ENCODE peak calls at places on chromosome 21, in seven cellular contexts. One of them, this sample, is unnamed.

GRCh38 chr21:40254540-40255455 is 387.6 kb downstream of the PCP4 start:
- DNase-seq in MM.1S: no peak
- DNase-seq in heart left ventricle: no peak
- DNase-seq in IMR-90: no peak
- DNase-seq in endodermal cell: no peak
- DNase-seq in cardiac fibroblast: no peak
- DNase-seq in dorsolateral prefrontal cortex: peak
- DNase-seq in this sample: no peak

GRCh38 chr21:24658016-24658415 is 949.3 kb downstream of the MRPL39 start:
- DNase-seq in MM.1S: no peak
- DNase-seq in heart left ventricle: no peak
- DNase-seq in IMR-90: no peak
- DNase-seq in endodermal cell: no peak
- DNase-seq in cardiac fibroblast: no peak
- DNase-seq in dorsolateral prefrontal cortex: no peak
- DNase-seq in this sample: no peak

GRCh38 chr21:36806103-36806502 is 107.2 kb downstream of the SIM2 start:
- DNase-seq in MM.1S: no peak
- DNase-seq in heart left ventricle: no peak
- DNase-seq in IMR-90: peak
- DNase-seq in endodermal cell: no peak
- DNase-seq in cardiac fibroblast: no peak
- DNase-seq in dorsolateral prefrontal cortex: no peak
- DNase-seq in this sample: peak

GRCh38 chr21:16117851-16118592 is 388.2 kb downstream of the USP25 start:
- DNase-seq in MM.1S: no peak
- DNase-seq in heart left ventricle: no peak
- DNase-seq in IMR-90: peak
- DNase-seq in endodermal cell: no peak
- DNase-seq in cardiac fibroblast: peak
- DNase-seq in dorsolateral prefrontal cortex: no peak
- DNase-seq in this sample: peak

GRCh38 chr21:15730484-15731242 is 881 bp downstream of the USP25 start:
- DNase-seq in MM.1S: peak
- DNase-seq in heart left ventricle: no peak
- DNase-seq in IMR-90: no peak
- DNase-seq in endodermal cell: no peak
- DNase-seq in cardiac fibroblast: no peak
- DNase-seq in dorsolateral prefrontal cortex: no peak
- DNase-seq in this sample: no peak

GRCh38 chr21:43207868-43208267 is 39.1 kb downstream of the CRYAA start:
- DNase-seq in MM.1S: no peak
- DNase-seq in heart left ventricle: no peak
- DNase-seq in IMR-90: no peak
- DNase-seq in endodermal cell: peak
- DNase-seq in cardiac fibroblast: no peak
- DNase-seq in dorsolateral prefrontal cortex: peak
- DNase-seq in this sample: no peak

GRCh38 chr21:39220150-39220549 is 36.9 kb upstream of the PSMG1 start:
- DNase-seq in MM.1S: no peak
- DNase-seq in heart left ventricle: no peak
- DNase-seq in IMR-90: no peak
- DNase-seq in endodermal cell: no peak
- DNase-seq in cardiac fibroblast: no peak
- DNase-seq in dorsolateral prefrontal cortex: no peak
- DNase-seq in this sample: no peak

GRCh38 chr21:17818158-17819113 is 720 bp downstream of the C21orf91 start:
- DNase-seq in MM.1S: peak
- DNase-seq in heart left ventricle: peak
- DNase-seq in IMR-90: peak
- DNase-seq in endodermal cell: peak
- DNase-seq in cardiac fibroblast: peak
- DNase-seq in dorsolateral prefrontal cortex: peak
- DNase-seq in this sample: peak

GRCh38 chr21:41290106-41290799 is 26.3 kb upstream of the FAM3B start:
- DNase-seq in MM.1S: no peak
- DNase-seq in heart left ventricle: no peak
- DNase-seq in IMR-90: no peak
- DNase-seq in endodermal cell: no peak
- DNase-seq in cardiac fibroblast: no peak
- DNase-seq in dorsolateral prefrontal cortex: no peak
- DNase-seq in this sample: no peak

GRCh38 chr21:43029785-43030184 is 45.9 kb downstream of the CBS start:
- DNase-seq in MM.1S: no peak
- DNase-seq in heart left ventricle: no peak
- DNase-seq in IMR-90: no peak
- DNase-seq in endodermal cell: no peak
- DNase-seq in cardiac fibroblast: no peak
- DNase-seq in dorsolateral prefrontal cortex: no peak
- DNase-seq in this sample: no peak

DNA sequence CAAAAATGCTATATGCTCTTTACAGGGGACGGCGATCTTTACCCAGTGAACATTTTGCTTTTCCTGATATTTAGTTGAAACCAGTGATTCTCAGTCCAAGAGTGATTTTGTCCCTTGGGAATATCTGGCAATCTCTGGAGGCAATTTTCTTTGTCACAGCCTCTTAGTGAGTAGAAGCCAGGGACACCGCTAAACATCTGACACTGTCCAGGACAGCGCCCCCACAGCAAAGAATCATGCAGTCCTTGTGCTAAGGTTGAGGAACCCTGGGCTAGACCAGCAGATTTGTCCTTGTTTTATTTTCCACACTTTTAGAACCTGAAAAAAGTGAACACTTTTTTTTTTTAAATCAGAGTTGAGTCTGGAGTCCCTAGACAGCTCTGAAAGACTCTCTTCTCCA is 13.1 kb downstream of the EVA1C start:
- DNase-seq in MM.1S: no peak
- DNase-seq in heart left ventricle: no peak
- DNase-seq in IMR-90: no peak
- DNase-seq in endodermal cell: no peak
- DNase-seq in cardiac fibroblast: no peak
- DNase-seq in dorsolateral prefrontal cortex: no peak
- DNase-seq in this sample: no peak
- TF ChIP-seq CTCF in MM.1S: no peak
- TF ChIP-seq CTCF in heart left ventricle: no peak
- TF ChIP-seq CTCF in IMR-90: no peak
- TF ChIP-seq CTCF in endodermal cell: peak
- TF ChIP-seq CTCF in cardiac fibroblast: no peak
- TF ChIP-seq CTCF in dorsolateral prefrontal cortex: no peak
- TF ChIP-seq CTCF in this sample: no peak

GRCh38 chr21:26070822-26071425 is 99.6 kb downstream of the APP start:
- DNase-seq in MM.1S: no peak
- DNase-seq in heart left ventricle: no peak
- DNase-seq in IMR-90: peak
- DNase-seq in endodermal cell: no peak
- DNase-seq in cardiac fibroblast: peak
- DNase-seq in dorsolateral prefrontal cortex: no peak
- DNase-seq in this sample: peak
- H3K4me3 ChIP-seq in MM.1S: no peak
- H3K4me3 ChIP-seq in heart left ventricle: no peak
- H3K4me3 ChIP-seq in IMR-90: peak
- H3K4me3 ChIP-seq in endodermal cell: no peak
- H3K4me3 ChIP-seq in cardiac fibroblast: no peak
- H3K4me3 ChIP-seq in dorsolateral prefrontal cortex: no peak
- H3K4me3 ChIP-seq in this sample: peak

GRCh38 chr21:32768530-32768929 is 3.0 kb downstream of the PAXBP1 start:
- DNase-seq in MM.1S: no peak
- DNase-seq in heart left ventricle: no peak
- DNase-seq in IMR-90: peak
- DNase-seq in endodermal cell: no peak
- DNase-seq in cardiac fibroblast: no peak
- DNase-seq in dorsolateral prefrontal cortex: no peak
- DNase-seq in this sample: no peak

GRCh38 chr21:32772281-32773047 is 909 bp upstream of the PAXBP1 start:
- DNase-seq in MM.1S: peak
- DNase-seq in heart left ventricle: no peak
- DNase-seq in IMR-90: peak
- DNase-seq in endodermal cell: no peak
- DNase-seq in cardiac fibroblast: peak
- DNase-seq in dorsolateral prefrontal cortex: no peak
- DNase-seq in this sample: peak

GRCh38 chr21:32771134-32771523 is 426 bp downstream of the PAXBP1 start:
- DNase-seq in MM.1S: peak
- DNase-seq in heart left ventricle: peak
- DNase-seq in IMR-90: peak
- DNase-seq in endodermal cell: peak
- DNase-seq in cardiac fibroblast: peak
- DNase-seq in dorsolateral prefrontal cortex: no peak
- DNase-seq in this sample: peak

DNA sequence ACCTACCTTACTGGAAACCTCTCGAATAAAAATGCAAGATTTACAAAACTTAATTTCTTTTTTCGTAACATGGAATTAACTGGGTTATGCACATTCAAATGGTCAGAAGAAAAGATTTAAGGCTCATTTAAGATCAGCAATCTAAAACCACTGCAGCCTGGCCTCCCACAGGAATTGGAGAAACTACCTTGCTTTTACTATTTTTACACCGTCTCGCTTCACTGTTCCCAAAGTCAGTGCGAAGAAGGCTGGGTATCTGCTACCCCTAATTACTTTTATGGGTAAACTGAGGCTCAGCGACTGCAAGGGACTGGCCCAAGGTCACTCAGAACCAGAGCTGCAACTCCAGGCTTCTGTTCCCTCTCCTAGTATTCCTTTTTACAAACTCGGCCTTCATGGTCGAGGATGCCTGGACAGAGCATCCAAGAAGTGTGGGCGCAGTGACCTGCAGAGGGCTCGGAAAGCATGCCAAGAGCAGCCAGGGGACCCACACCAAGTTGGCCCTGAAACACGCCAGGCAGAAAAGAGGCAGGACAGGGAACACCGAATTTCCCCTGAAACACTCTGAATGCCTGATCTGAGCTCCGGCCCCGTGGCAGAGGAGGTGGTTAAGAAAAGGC is 931 bp downstream of the PAXBP1 start:
- DNase-seq in MM.1S: peak
- DNase-seq in heart left ventricle: no peak
- DNase-seq in IMR-90: peak
- DNase-seq in endodermal cell: no peak
- DNase-seq in cardiac fibroblast: peak
- DNase-seq in dorsolateral prefrontal cortex: no peak
- DNase-seq in this sample: peak
- TF ChIP-seq CTCF in MM.1S: peak
- TF ChIP-seq CTCF in heart left ventricle: no peak
- TF ChIP-seq CTCF in IMR-90: no peak
- TF ChIP-seq CTCF in endodermal cell: peak
- TF ChIP-seq CTCF in cardiac fibroblast: no peak
- TF ChIP-seq CTCF in dorsolateral prefrontal cortex: no peak
- TF ChIP-seq CTCF in this sample: no peak

DNA sequence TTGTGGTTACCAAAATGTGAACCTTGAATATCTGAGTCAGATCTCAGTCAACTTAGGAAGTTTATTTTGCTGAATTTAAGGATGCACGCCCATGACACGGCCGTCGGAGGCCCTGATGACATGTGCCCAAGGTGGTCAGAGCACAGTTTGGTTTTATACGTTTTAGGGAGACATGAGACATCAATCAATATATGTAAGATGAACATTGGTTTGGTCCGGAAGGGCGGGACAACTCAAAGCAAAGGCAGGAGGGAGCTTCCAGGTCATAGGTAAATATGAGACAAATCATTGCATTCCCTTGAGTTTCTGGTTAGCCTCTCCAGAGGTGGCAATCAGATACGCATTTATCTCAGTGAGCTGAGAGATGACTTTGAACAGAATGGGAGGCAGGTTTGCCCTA is 1.0 kb upstream of the PRMT2 start:
- DNase-seq in MM.1S: no peak
- DNase-seq in heart left ventricle: no peak
- DNase-seq in IMR-90: no peak
- DNase-seq in endodermal cell: no peak
- DNase-seq in cardiac fibroblast: no peak
- DNase-seq in dorsolateral prefrontal cortex: no peak
- DNase-seq in this sample: no peak
- H3K4me3 ChIP-seq in MM.1S: peak
- H3K4me3 ChIP-seq in heart left ventricle: no peak
- H3K4me3 ChIP-seq in IMR-90: no peak
- H3K4me3 ChIP-seq in endodermal cell: peak
- H3K4me3 ChIP-seq in cardiac fibroblast: no peak
- H3K4me3 ChIP-seq in dorsolateral prefrontal cortex: no peak
- H3K4me3 ChIP-seq in this sample: peak

DNA sequence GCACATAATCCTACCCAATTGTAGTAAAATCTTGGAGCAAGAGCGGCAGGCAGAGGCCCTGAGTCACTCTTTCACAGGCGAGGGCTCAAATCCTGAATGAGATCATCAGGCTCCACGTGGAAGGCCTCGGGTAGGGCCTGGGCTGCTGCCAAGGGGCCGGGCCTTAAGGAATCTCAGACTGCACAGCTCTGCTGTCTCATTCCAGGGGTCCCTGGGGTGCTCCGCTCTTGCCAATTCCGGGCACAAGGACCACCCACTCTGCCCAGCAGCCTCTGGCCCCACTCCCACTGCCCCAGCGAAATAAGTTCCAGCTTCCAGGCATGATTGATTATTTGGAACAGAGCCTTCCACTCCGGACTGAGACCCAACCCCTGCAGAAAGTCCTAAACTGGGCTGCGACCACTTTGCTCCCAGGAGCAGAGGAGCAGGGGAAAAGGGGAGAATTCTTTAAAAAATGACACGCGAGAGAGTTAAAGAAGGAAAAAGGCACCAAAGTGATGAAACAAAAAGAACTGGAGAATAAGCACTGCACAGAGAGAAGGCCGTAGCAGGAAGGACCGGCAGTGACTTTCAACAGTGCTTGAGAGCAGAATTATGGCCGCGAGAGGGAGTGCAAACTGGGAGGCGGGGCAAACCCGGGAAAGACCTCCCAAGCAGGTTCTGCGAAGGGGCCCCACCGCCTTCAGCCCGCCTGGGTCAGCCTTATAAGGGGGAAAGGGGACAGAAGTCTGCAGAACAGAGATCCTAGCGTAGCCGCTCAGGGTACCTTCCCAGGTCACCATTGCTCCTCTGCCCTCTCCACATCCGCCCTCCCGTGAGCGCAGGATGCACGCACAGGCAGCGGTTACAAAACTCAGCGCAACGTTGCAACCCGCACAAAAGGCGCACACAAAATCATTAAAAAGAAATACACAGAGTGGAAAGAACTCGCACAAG is 2.0 kb downstream of the ADAMTS1 start:
- DNase-seq in MM.1S: peak
- DNase-seq in heart left ventricle: peak
- DNase-seq in IMR-90: peak
- DNase-seq in endodermal cell: peak
- DNase-seq in cardiac fibroblast: peak
- DNase-seq in dorsolateral prefrontal cortex: peak
- DNase-seq in this sample: peak
- TF ChIP-seq CTCF in MM.1S: peak
- TF ChIP-seq CTCF in heart left ventricle: peak
- TF ChIP-seq CTCF in IMR-90: no peak
- TF ChIP-seq CTCF in endodermal cell: peak
- TF ChIP-seq CTCF in cardiac fibroblast: peak
- TF ChIP-seq CTCF in dorsolateral prefrontal cortex: peak
- TF ChIP-seq CTCF in this sample: peak

GRCh38 chr21:33028759-33029511 is 3.2 kb downstream of the OLIG2 start:
- DNase-seq in MM.1S: peak
- DNase-seq in heart left ventricle: no peak
- DNase-seq in IMR-90: peak
- DNase-seq in endodermal cell: peak
- DNase-seq in cardiac fibroblast: no peak
- DNase-seq in dorsolateral prefrontal cortex: no peak
- DNase-seq in this sample: no peak
- H3K4me3 ChIP-seq in MM.1S: no peak
- H3K4me3 ChIP-seq in heart left ventricle: no peak
- H3K4me3 ChIP-seq in IMR-90: no peak
- H3K4me3 ChIP-seq in endodermal cell: peak
- H3K4me3 ChIP-seq in cardiac fibroblast: no peak
- H3K4me3 ChIP-seq in dorsolateral prefrontal cortex: peak
- H3K4me3 ChIP-seq in this sample: no peak

This sample was measured in foreskin fibroblast.